ENCODE peak calls at places on chromosomes 4 and X, in ten cellular contexts. F, Z, B, G, Q, K, C, U, P and T are unnamed samples. For H3K4me1, the result is how much of the 10 kb centered on the place peaks cover.

GRCh38 chrX:116204947-116205346 is 34.4 kb downstream of the AGTR2 start:
- DNase-seq in F (no peak), Z (peak), B (no peak), G (no peak), Q (no peak), K (peak), C (no peak), U (no peak), P (peak), T (no peak)

GRCh38 chr4:11079171-11079570 is 349.5 kb downstream of the HS3ST1 start:
- DNase-seq in F (no peak), Z (no peak), B (no peak), G (no peak), Q (no peak), K (no peak), C (no peak), U (no peak), P (no peak), T (no peak)

GRCh38 chrX:126551306-126551705 is 1.3 kb downstream of the DCAF12L1 start:
- DNase-seq in F (no peak), Z (no peak), B (no peak), G (no peak), Q (no peak), K (no peak), C (peak), U (no peak), P (no peak), T (peak)

GRCh38 chr4:15765306-15765705 is 12.8 kb upstream of the CD38 start:
- DNase-seq in F (no peak), Z (no peak), B (no peak), G (no peak), Q (no peak), K (no peak), C (no peak), U (no peak), P (no peak), T (no peak)

GRCh38 chr4:142088906-142089305 is 452.5 kb downstream of the IL15 start:
- DNase-seq in F (no peak), Z (no peak), B (no peak), G (no peak), Q (no peak), K (no peak), C (no peak), U (no peak), P (no peak), T (no peak)

GRCh38 chrX:9566150-9566621 is 101.3 kb downstream of the TBL1X start:
- DNase-seq in F (peak), Z (no peak), B (no peak), G (no peak), Q (peak), K (no peak), C (no peak), U (peak), P (no peak), T (peak)

GRCh38 chr4:102694791-102695190 is 66.0 kb downstream of the MANBA start:
- DNase-seq in F (no peak), Z (no peak), B (no peak), G (no peak), Q (no peak), K (no peak), C (no peak), U (no peak), P (no peak), T (no peak)

GRCh38 chrX:72306851-72307645 is 1.3 kb upstream of the CITED1 start:
- DNase-seq in F (peak), Z (no peak), B (peak), G (no peak), Q (peak), K (peak), C (peak), U (peak), P (peak), T (peak)

GRCh38 chr4:20318011-20318898 is 66.5 kb downstream of the SLIT2 start:
- DNase-seq in F (no peak), Z (no peak), B (no peak), G (no peak), Q (no peak), K (peak), C (no peak), U (no peak), P (no peak), T (no peak)

GRCh38 chr4:184168406-184169019 is 49.2 kb downstream of the ENPP6 start:
- DNase-seq in F (peak), Z (peak), B (peak), G (peak), Q (peak), K (peak), C (peak), U (peak), P (peak), T (peak)

GRCh38 chrX:45172890-45173289 is 27.8 kb downstream of the DIPK2B start:
- DNase-seq in F (no peak), Z (peak), B (no peak), G (peak), Q (no peak), K (no peak), C (no peak), U (no peak), P (peak), T (no peak)

GRCh38 chrX:46185923-46186810 is 359.1 kb downstream of the ZNF674 start:
- DNase-seq in F (no peak), Z (no peak), B (no peak), G (no peak), Q (no peak), K (no peak), C (no peak), U (no peak), P (no peak), T (no peak)

GRCh38 chrX:29687687-29688086 is 527.7 kb upstream of the MAGEB2 start:
- DNase-seq in F (no peak), Z (no peak), B (no peak), G (no peak), Q (no peak), K (no peak), C (no peak), U (no peak), P (peak), T (no peak)

GRCh38 chrX:150084474-150085229 is 146.4 kb upstream of the EOLA2 start:
- DNase-seq in F (no peak), Z (no peak), B (no peak), G (peak), Q (no peak), K (no peak), C (no peak), U (no peak), P (no peak), T (no peak)

GRCh38 chr4:20391224-20391623 is 139.5 kb downstream of the SLIT2 start:
- DNase-seq in F (no peak), Z (no peak), B (no peak), G (no peak), Q (no peak), K (no peak), C (no peak), U (no peak), P (no peak), T (no peak)

GRCh38 chrX:46912673-46913491 is 661 bp downstream of the JADE3 start:
- DNase-seq in F (no peak), Z (peak), B (peak), G (no peak), Q (peak), K (peak), C (peak), U (peak), P (peak), T (peak)

GRCh38 chr4:68209003-68209402 is 36.5 kb downstream of the TMPRSS11B start:
- DNase-seq in F (no peak), Z (no peak), B (no peak), G (no peak), Q (no peak), K (no peak), C (no peak), U (no peak), P (peak), T (no peak)

GRCh38 chrX:114615765-114616164 is 31.9 kb downstream of the HTR2C start:
- DNase-seq in F (no peak), Z (no peak), B (no peak), G (no peak), Q (no peak), K (no peak), C (no peak), U (no peak), P (no peak), T (no peak)

GRCh38 chr4:87056884-87057283 is 122.1 kb downstream of the AFF1 start:
- DNase-seq in F (no peak), Z (no peak), B (no peak), G (no peak), Q (no peak), K (no peak), C (no peak), U (no peak), P (no peak), T (no peak)
- H3K4me1 ChIP-seq in F (half or more), Z (under half), B (half or more), G (under half), Q (under half), K (half or more), C (under half), U (half or more), P (under half), T (half or more)

GRCh38 chrX:54288989-54289388 is 68.9 kb downstream of the WNK3 start:
- DNase-seq in F (no peak), Z (no peak), B (no peak), G (no peak), Q (no peak), K (no peak), C (no peak), U (no peak), P (no peak), T (no peak)
- H3K27ac ChIP-seq in F (no peak), Z (no peak), B (no peak), G (no peak), Q (no peak), K (no peak), C (no peak), U (no peak), P (no peak), T (no peak)

GRCh38 chr4:182896421-182896820 is 20.8 kb downstream of the DCTD start:
- DNase-seq in F (no peak), Z (no peak), B (no peak), G (no peak), Q (no peak), K (no peak), C (no peak), U (no peak), P (no peak), T (no peak)

GRCh38 chr4:182898479-182898799 is 18.7 kb downstream of the DCTD start:
- DNase-seq in F (no peak), Z (no peak), B (no peak), G (no peak), Q (no peak), K (no peak), C (no peak), U (no peak), P (no peak), T (peak)

GRCh38 chr4:182894681-182895275 is 22.4 kb downstream of the DCTD start:
- DNase-seq in F (peak), Z (no peak), B (no peak), G (no peak), Q (no peak), K (no peak), C (no peak), U (no peak), P (no peak), T (peak)

GRCh38 chr4:182895791-182896292 is 21.3 kb downstream of the DCTD start:
- DNase-seq in F (no peak), Z (no peak), B (no peak), G (no peak), Q (no peak), K (no peak), C (no peak), U (no peak), P (no peak), T (no peak)

DNA sequence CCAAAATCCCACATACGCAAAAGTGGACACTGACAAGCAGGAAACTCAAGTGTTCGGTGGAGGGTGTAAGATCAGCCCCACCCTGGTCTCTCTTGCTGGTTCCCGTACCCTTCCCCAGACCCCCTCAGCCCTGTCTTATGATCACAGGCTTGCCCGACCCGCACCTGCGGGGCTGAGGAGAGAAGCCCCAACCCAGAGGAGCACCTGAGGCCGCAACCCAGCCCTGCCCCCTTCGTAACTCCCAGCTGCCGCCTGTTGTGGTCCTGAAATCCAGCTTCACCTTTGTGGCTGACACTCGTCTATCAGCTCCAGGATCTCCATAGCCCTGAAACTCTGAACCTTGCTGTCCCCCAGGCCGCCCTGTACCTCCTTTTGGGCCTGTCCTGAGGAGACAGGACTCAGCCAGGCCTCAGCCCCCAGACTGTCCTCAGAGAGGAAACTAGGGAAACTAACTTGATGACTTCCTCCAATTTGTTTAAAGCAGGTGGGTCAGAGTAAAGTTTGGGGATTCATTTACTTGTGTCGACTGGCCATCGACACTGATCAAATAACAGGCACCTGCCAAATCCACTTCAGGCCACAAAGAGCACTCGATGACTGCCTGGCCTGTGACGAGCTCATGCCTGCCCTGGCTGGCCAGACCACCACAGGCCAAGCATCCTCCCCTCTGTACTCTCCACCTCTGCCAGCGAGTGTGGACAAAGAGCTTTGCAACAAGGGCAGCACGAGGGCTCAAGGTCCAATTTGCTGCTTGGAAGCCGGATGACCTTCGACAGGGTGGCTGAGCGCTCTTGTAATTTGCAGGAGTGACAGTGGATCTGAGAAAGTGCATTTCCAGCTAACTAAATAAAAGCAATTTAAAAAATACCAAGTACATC is 19.3 kb downstream of the DCTD start:
- DNase-seq in F (no peak), Z (no peak), B (peak), G (no peak), Q (no peak), K (no peak), C (no peak), U (no peak), P (no peak), T (peak)
- H3K4me1 ChIP-seq in F (under half), Z (under half), B (under half), G (under half), Q (under half), K (under half), C (under half), U (under half), P (under half), T (half or more)

DNA sequence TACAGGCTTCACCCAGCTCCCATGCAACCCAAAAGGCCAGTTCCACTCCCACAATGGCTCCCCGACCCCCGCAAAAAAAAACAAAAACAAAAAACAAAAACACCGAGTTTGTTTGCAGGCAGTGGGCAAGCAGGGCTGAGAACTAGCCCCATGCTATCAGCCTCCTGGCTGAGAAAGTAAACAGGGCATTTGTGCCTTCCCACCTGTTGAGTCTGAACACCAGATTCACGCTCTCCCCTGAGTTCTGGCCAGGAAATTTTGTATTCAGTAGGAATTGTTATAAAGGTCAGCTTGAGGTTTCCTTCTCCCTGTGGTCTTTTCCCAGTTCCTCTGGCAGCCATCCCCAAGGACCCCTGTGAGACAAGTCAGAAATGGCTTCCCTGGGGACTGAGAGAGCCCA is 1066.5 kb downstream of the GLUD2 start:
- DNase-seq in F (no peak), Z (no peak), B (no peak), G (no peak), Q (no peak), K (no peak), C (no peak), U (no peak), P (no peak), T (no peak)
- H3K27ac ChIP-seq in F (no peak), Z (no peak), B (no peak), G (no peak), Q (no peak), K (no peak), C (no peak), U (no peak), P (no peak), T (no peak)

DNA sequence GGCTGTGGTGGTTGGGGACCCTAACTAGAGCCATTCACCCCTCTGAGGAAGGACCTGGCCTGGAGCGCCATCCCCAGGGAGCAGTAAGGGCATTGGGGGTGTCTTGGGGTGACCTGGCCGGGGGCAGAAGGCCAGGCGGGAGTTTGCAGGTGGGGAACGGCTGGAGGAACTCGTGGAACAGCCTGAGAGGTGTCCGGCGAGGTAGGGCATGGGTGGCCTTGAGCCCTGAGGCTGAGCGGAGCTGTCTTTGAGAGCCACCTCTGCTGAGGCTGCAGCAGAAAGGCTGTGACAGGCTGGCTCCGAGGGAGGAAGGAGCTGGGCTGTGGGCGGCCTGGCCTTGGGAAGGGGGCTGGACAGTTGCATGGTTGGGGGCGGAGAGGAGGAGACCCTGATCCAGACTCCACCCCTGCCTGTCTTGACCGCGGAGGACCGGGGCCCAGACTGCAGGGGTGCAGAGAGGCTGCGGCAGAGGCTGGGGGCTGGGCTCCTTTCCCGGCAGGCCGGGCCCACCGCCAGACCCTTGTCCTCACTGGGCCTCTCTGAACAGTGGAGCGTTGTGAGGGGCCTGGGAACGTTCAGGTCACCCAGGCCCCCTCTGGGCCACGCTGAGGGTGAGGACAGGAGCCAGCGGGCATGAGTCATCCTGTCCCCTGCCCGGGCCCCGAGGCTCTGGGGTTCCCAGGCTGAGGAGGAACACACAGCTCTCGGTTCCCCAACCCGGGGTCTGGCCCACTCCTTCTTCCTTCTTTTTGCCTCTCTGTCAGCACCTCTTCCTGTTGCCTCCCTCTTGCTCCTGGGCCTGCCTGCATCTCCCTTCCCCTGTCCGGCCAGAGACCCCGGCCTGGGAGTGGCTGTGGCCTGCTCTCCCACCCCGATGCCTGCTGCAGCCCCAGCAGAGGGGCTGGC is 8.1 kb downstream of the SH3BP2 start:
- DNase-seq in F (peak), Z (no peak), B (peak), G (no peak), Q (peak), K (peak), C (peak), U (peak), P (peak), T (peak)
- H3K4me1 ChIP-seq in F (half or more), Z (under half), B (half or more), G (half or more), Q (under half), K (under half), C (under half), U (half or more), P (under half), T (half or more)

GRCh38 chr4:25857851-25858400 is 4.9 kb downstream of the SEL1L3 start:
- DNase-seq in F (no peak), Z (no peak), B (no peak), G (no peak), Q (no peak), K (no peak), C (no peak), U (no peak), P (no peak), T (no peak)
- H3K27ac ChIP-seq in F (no peak), Z (peak), B (no peak), G (no peak), Q (no peak), K (no peak), C (no peak), U (peak), P (no peak), T (no peak)

GRCh38 chr4:3340703-3341088 is 47.9 kb downstream of the RGS12 start:
- DNase-seq in F (peak), Z (no peak), B (peak), G (no peak), Q (no peak), K (no peak), C (no peak), U (peak), P (no peak), T (peak)
- H3K4me1 ChIP-seq in F (under half), Z (under half), B (under half), G (under half), Q (under half), K (under half), C (under half), U (under half), P (under half), T (under half)